ENCODE peak calls at places on chromosome 16, in six cellular contexts. One of them, this sample, is unnamed.

GRCh38 chr16:30052671-30053372 is 12.7 kb upstream of the ALDOA start:
- DNase-seq in neural progenitor cell: peak; percentile 95
- DNase-seq in ascending aorta: no peak
- DNase-seq in left lung: peak; percentile 94
- DNase-seq in lung: peak; percentile 94
- DNase-seq in IMR-90: peak; percentile 88
- DNase-seq in this sample: peak; percentile 96

GRCh38 chr16:70653406-70653805 is 7.0 kb downstream of the IL34 start:
- DNase-seq in neural progenitor cell: no peak
- DNase-seq in lung: no peak
- DNase-seq in left lung: peak; percentile 4
- DNase-seq in ascending aorta: no peak
- DNase-seq in IMR-90: no peak
- DNase-seq in this sample: no peak

GRCh38 chr16:10923650-10924214 is 18.5 kb downstream of the DEXI start:
- DNase-seq in neural progenitor cell: no peak
- DNase-seq in IMR-90: no peak
- DNase-seq in ascending aorta: peak; percentile 27
- DNase-seq in lung: no peak
- DNase-seq in left lung: no peak
- DNase-seq in this sample: peak; percentile 80

GRCh38 chr16:85657996-85658395 is 30.8 kb downstream of the GINS2 start:
- DNase-seq in IMR-90: no peak
- DNase-seq in lung: no peak
- DNase-seq in neural progenitor cell: no peak
- DNase-seq in ascending aorta: no peak
- DNase-seq in left lung: no peak
- DNase-seq in this sample: no peak

GRCh38 chr16:68599586-68599985 is 45.5 kb upstream of the CDH3 start:
- DNase-seq in lung: no peak
- DNase-seq in neural progenitor cell: no peak
- DNase-seq in left lung: no peak
- DNase-seq in ascending aorta: no peak
- DNase-seq in IMR-90: no peak
- DNase-seq in this sample: no peak

GRCh38 chr16:2895813-2896212 is 12.8 kb downstream of the FLYWCH2 start:
- DNase-seq in lung: no peak
- DNase-seq in left lung: no peak
- DNase-seq in neural progenitor cell: no peak
- DNase-seq in IMR-90: peak; percentile 43
- DNase-seq in ascending aorta: no peak
- DNase-seq in this sample: no peak

GRCh38 chr16:79437764-79438728 is 162.5 kb downstream of the MAF start:
- DNase-seq in ascending aorta: no peak
- DNase-seq in left lung: no peak
- DNase-seq in neural progenitor cell: peak; percentile 71
- DNase-seq in IMR-90: no peak
- DNase-seq in lung: no peak
- DNase-seq in this sample: no peak

GRCh38 chr16:80526418-80527061 is 14.3 kb upstream of the DYNLRB2 start:
- DNase-seq in lung: no peak
- DNase-seq in ascending aorta: no peak
- DNase-seq in left lung: peak; percentile 37
- DNase-seq in neural progenitor cell: peak; percentile 78
- DNase-seq in IMR-90: peak; percentile 55
- DNase-seq in this sample: no peak

GRCh38 chr16:66580605-66581209 is 1.4 kb downstream of the CMTM2 start:
- DNase-seq in lung: no peak
- DNase-seq in IMR-90: peak; percentile 87
- DNase-seq in left lung: no peak
- DNase-seq in neural progenitor cell: peak; percentile 54
- DNase-seq in ascending aorta: no peak
- DNase-seq in this sample: no peak

GRCh38 chr16:69823831-69824563 is 61.9 kb downstream of the WWP2 start:
- DNase-seq in IMR-90: no peak
- DNase-seq in neural progenitor cell: no peak
- DNase-seq in ascending aorta: no peak
- DNase-seq in left lung: no peak
- DNase-seq in lung: no peak
- DNase-seq in this sample: peak; percentile 70

GRCh38 chr16:54355251-54355650 is 68.7 kb upstream of the IRX3 start:
- DNase-seq in left lung: no peak
- DNase-seq in ascending aorta: no peak
- DNase-seq in IMR-90: peak; percentile 13
- DNase-seq in lung: no peak
- DNase-seq in neural progenitor cell: no peak
- DNase-seq in this sample: no peak

GRCh38 chr16:1152651-1153259 is at the start of gene CACNA1H:
- DNase-seq in neural progenitor cell: peak; percentile 86
- DNase-seq in IMR-90: no peak
- DNase-seq in lung: no peak
- DNase-seq in left lung: no peak
- DNase-seq in ascending aorta: no peak
- DNase-seq in this sample: no peak

GRCh38 chr16:29702307-29702706 is 23.3 kb downstream of the QPRT start:
- DNase-seq in ascending aorta: no peak
- DNase-seq in left lung: no peak
- DNase-seq in IMR-90: no peak
- DNase-seq in lung: no peak
- DNase-seq in neural progenitor cell: no peak
- DNase-seq in this sample: no peak

GRCh38 chr16:70157105-70157476 is 16.5 kb upstream of the CLEC18C start:
- DNase-seq in lung: no peak
- DNase-seq in IMR-90: no peak
- DNase-seq in left lung: no peak
- DNase-seq in ascending aorta: no peak
- DNase-seq in neural progenitor cell: no peak
- DNase-seq in this sample: no peak

GRCh38 chr16:52453661-52454060 is 93.3 kb downstream of the TOX3 start:
- DNase-seq in ascending aorta: no peak
- DNase-seq in lung: no peak
- DNase-seq in left lung: no peak
- DNase-seq in IMR-90: no peak
- DNase-seq in neural progenitor cell: no peak
- DNase-seq in this sample: no peak

GRCh38 chr16:70601576-70602575 is 44.5 kb upstream of the IL34 start:
- DNase-seq in neural progenitor cell: no peak
- DNase-seq in left lung: no peak
- DNase-seq in IMR-90: peak; percentile 24
- DNase-seq in ascending aorta: no peak
- DNase-seq in lung: no peak
- DNase-seq in this sample: no peak

GRCh38 chr16:11145821-11146211 is 110.2 kb downstream of the SOCS1 start:
- DNase-seq in ascending aorta: no peak
- DNase-seq in left lung: no peak
- DNase-seq in lung: no peak
- DNase-seq in IMR-90: no peak
- DNase-seq in neural progenitor cell: no peak
- DNase-seq in this sample: no peak

GRCh38 chr16:61413026-61413425 is 623.2 kb downstream of the CDH8 start:
- DNase-seq in left lung: no peak
- DNase-seq in ascending aorta: no peak
- DNase-seq in IMR-90: no peak
- DNase-seq in lung: no peak
- DNase-seq in neural progenitor cell: peak; percentile 93
- DNase-seq in this sample: no peak

GRCh38 chr16:17404903-17405691 is 65.7 kb downstream of the XYLT1 start:
- DNase-seq in neural progenitor cell: no peak
- DNase-seq in IMR-90: peak; percentile 49
- DNase-seq in lung: peak; percentile 30
- DNase-seq in ascending aorta: peak; percentile 84
- DNase-seq in left lung: peak; percentile 51
- DNase-seq in this sample: peak; percentile 19

GRCh38 chr16:77675464-77676324 is 46.6 kb upstream of the NUDT7 start:
- DNase-seq in IMR-90: peak; percentile 78
- DNase-seq in neural progenitor cell: peak; percentile 82
- DNase-seq in lung: peak; percentile 68
- DNase-seq in ascending aorta: no peak
- DNase-seq in left lung: peak; percentile 35
- DNase-seq in this sample: peak; percentile 35

GRCh38 chr16:53509906-53510703 is 7.1 kb upstream of the AKTIP start:
- DNase-seq in ascending aorta: no peak
- DNase-seq in left lung: peak; percentile 73
- DNase-seq in neural progenitor cell: peak; percentile 81
- DNase-seq in IMR-90: peak; percentile 62
- DNase-seq in lung: peak; percentile 68
- DNase-seq in this sample: peak; percentile 63

GRCh38 chr16:6427621-6428020 is 905.0 kb upstream of the RBFOX1 start:
- DNase-seq in left lung: no peak
- DNase-seq in lung: no peak
- DNase-seq in ascending aorta: no peak
- DNase-seq in neural progenitor cell: no peak
- DNase-seq in IMR-90: no peak
- DNase-seq in this sample: no peak

GRCh38 chr16:15732416-15732815 is 82.4 kb downstream of the NDE1 start:
- DNase-seq in left lung: no peak
- DNase-seq in ascending aorta: no peak
- DNase-seq in IMR-90: peak; percentile 62
- DNase-seq in neural progenitor cell: no peak
- DNase-seq in lung: no peak
- DNase-seq in this sample: no peak

GRCh38 chr16:82605863-82606620 is 20.7 kb upstream of the CDH13 start:
- DNase-seq in lung: no peak
- DNase-seq in ascending aorta: no peak
- DNase-seq in IMR-90: no peak
- DNase-seq in neural progenitor cell: peak; percentile 38
- DNase-seq in left lung: no peak
- DNase-seq in this sample: no peak

GRCh38 chr16:685967-686366 is 1.8 kb upstream of the JMJD8 start:
- DNase-seq in IMR-90: peak; percentile 13
- DNase-seq in neural progenitor cell: peak; percentile 65
- DNase-seq in lung: no peak
- DNase-seq in left lung: peak; percentile 47
- DNase-seq in ascending aorta: no peak
- DNase-seq in this sample: peak; percentile 86

GRCh38 chr16:87234601-87235000 is 82.6 kb downstream of the C16orf95 start:
- DNase-seq in IMR-90: no peak
- DNase-seq in lung: no peak
- DNase-seq in ascending aorta: no peak
- DNase-seq in neural progenitor cell: no peak
- DNase-seq in left lung: no peak
- DNase-seq in this sample: no peak

GRCh38 chr16:49491111-49491670 is 117.6 kb downstream of the C16orf78 start:
- DNase-seq in lung: no peak
- DNase-seq in IMR-90: no peak
- DNase-seq in left lung: peak; percentile 22
- DNase-seq in ascending aorta: no peak
- DNase-seq in neural progenitor cell: peak; percentile 30
- DNase-seq in this sample: no peak

DNA sequence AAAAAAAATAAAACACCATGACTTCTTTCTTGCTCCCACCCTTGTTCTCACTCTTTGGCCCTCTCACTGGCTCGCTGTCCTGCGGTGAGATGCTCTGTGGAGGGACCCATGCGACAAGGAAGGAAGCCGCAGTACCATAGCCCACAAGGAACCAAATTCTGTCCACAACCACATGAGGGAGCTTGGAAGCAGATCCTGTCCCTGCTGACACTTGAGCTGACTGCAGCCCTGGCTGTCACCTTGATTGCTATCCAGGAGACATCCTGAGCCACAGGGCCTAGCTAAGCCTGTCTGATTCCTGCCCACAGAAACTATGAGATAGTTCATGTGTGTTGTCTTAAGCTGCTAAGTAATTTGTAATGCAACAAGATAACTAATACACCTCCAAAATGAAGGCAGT is 4.8 kb upstream of the MT2A start:
- DNase-seq in lung: no peak
- DNase-seq in ascending aorta: no peak
- DNase-seq in neural progenitor cell: peak; percentile 54
- DNase-seq in IMR-90: peak; percentile 53
- DNase-seq in left lung: peak; percentile 43
- DNase-seq in this sample: peak; percentile 59
- H3K27ac ChIP-seq in lung: no peak overlapping the region
- H3K27ac ChIP-seq in ascending aorta: no peak overlapping the region
- H3K27ac ChIP-seq in neural progenitor cell: no peak overlapping the region
- H3K27ac ChIP-seq in IMR-90: no peak overlapping the region
- H3K27ac ChIP-seq in left lung: no peak overlapping the region
- H3K27ac ChIP-seq in this sample: no peak overlapping the region

GRCh38 chr16:71883849-71884638 is at the start of gene ZNF821:
- DNase-seq in lung: peak; percentile 58
- DNase-seq in left lung: peak; percentile 78
- DNase-seq in IMR-90: peak; percentile 64
- DNase-seq in neural progenitor cell: peak; percentile 98
- DNase-seq in ascending aorta: no peak
- DNase-seq in this sample: peak; percentile 89

GRCh38 chr16:71882505-71883192 is 1.3 kb downstream of the ZNF821 start:
- DNase-seq in IMR-90: peak; percentile 75
- DNase-seq in lung: peak; percentile 76
- DNase-seq in ascending aorta: no peak
- DNase-seq in left lung: no peak
- DNase-seq in neural progenitor cell: peak; percentile 86
- DNase-seq in this sample: no peak

GRCh38 chr16:71883193-71883848 is 661 bp downstream of the ZNF821 start:
- DNase-seq in ascending aorta: no peak
- DNase-seq in left lung: peak; percentile 55
- DNase-seq in neural progenitor cell: no peak
- DNase-seq in IMR-90: peak; percentile 6
- DNase-seq in lung: peak; percentile 33
- DNase-seq in this sample: peak; percentile 35

GRCh38 chr16:71878911-71879310 is 5.1 kb downstream of the ZNF821 start:
- DNase-seq in neural progenitor cell: no peak
- DNase-seq in lung: no peak
- DNase-seq in ascending aorta: no peak
- DNase-seq in left lung: no peak
- DNase-seq in IMR-90: no peak
- DNase-seq in this sample: no peak

DNA sequence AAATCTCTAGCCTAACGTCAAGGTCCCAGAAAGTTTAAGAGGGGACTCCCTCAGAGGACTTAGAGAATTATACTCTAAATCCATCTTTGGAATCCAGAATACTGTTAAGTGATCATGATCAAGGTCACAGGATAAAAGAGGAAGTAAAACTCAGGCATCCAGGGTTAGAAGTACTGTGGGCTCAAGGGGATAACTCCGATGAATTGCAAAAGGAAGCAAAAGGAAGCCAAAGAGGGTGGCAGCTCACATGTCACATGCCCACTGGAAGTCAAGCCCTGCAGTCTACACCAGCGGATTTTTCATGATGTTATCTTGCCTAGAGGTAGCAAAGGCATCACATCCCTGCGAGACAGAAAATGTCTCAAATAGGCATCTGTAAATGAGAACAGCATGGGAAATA is 3.8 kb downstream of the ZNF821 start:
- DNase-seq in left lung: no peak
- DNase-seq in IMR-90: no peak
- DNase-seq in ascending aorta: no peak
- DNase-seq in lung: no peak
- DNase-seq in neural progenitor cell: no peak
- DNase-seq in this sample: no peak
- TF ChIP-seq CTCF in left lung: no peak
- TF ChIP-seq CTCF in IMR-90: no peak
- TF ChIP-seq CTCF in ascending aorta: no peak
- TF ChIP-seq CTCF in lung: no peak
- TF ChIP-seq CTCF in neural progenitor cell: no peak
- TF ChIP-seq CTCF in this sample: no peak

GRCh38 chr16:75002474-75002873 is 3.6 kb downstream of the ZNRF1 start:
- DNase-seq in IMR-90: no peak
- DNase-seq in ascending aorta: no peak
- DNase-seq in neural progenitor cell: no peak
- DNase-seq in left lung: no peak
- DNase-seq in lung: no peak
- DNase-seq in this sample: no peak
- H3K4me1 ChIP-seq in IMR-90: peaks cover 10% of the 10 kb centered on the region
- H3K4me1 ChIP-seq in ascending aorta: no peaks in the 10 kb centered on the region
- H3K4me1 ChIP-seq in neural progenitor cell: peaks cover 17% of the 10 kb centered on the region
- H3K4me1 ChIP-seq in left lung: peaks cover 46% of the 10 kb centered on the region
- H3K4me1 ChIP-seq in lung: peaks cover 3% of the 10 kb centered on the region
- H3K4me1 ChIP-seq in this sample: peaks cover 16% of the 10 kb centered on the region

GRCh38 chr16:89582614-89583196 is 7.1 kb downstream of the CPNE7 start:
- DNase-seq in left lung: no peak
- DNase-seq in lung: no peak
- DNase-seq in ascending aorta: no peak
- DNase-seq in neural progenitor cell: no peak
- DNase-seq in IMR-90: no peak
- DNase-seq in this sample: peak; percentile 51
- H3K27ac ChIP-seq in left lung: no peak overlapping the region
- H3K27ac ChIP-seq in lung: no peak overlapping the region
- H3K27ac ChIP-seq in ascending aorta: no peak overlapping the region
- H3K27ac ChIP-seq in neural progenitor cell: no peak overlapping the region
- H3K27ac ChIP-seq in IMR-90: peak overlapping the region; percentile 55
- H3K27ac ChIP-seq in this sample: peak overlapping the region; percentile 74

This sample was measured in pancreas.